ENCODE peak calls at places on chromosomes 11 and 22, in nine cellular contexts. I is spleen, Q is stomach, B is prostate gland, V is HCT116, N is GM12878, K is transverse colon, U is breast epithelium, Y is K562. L is an unnamed sample.

GRCh38 chr22:37198290-37199102 is 10.4 kb upstream of the C1QTNF6 start:
- DNase-seq in N (no peak), V (peak), K (peak), B (peak), I (peak), U (peak), Y (peak), Q (peak), L (peak)

GRCh38 chr11:120547301-120547700 is 35.8 kb downstream of the GRIK4 start:
- DNase-seq in B (no peak), I (no peak), V (no peak), N (no peak), U (no peak), Y (no peak), K (no peak), Q (no peak), L (no peak)

GRCh38 chr11:19526119-19526518 is 186.5 kb upstream of the NAV2 start:
- DNase-seq in I (no peak), K (no peak), V (no peak), N (no peak), B (no peak), U (no peak), Y (no peak), Q (no peak), L (no peak)

GRCh38 chr11:44889266-44889665 is 61.4 kb downstream of the TP53I11 start:
- DNase-seq in B (no peak), Q (no peak), V (no peak), K (no peak), U (no peak), Y (no peak), N (no peak), I (no peak), L (no peak)

GRCh38 chr11:70508231-70508480 is 109.8 kb downstream of the CTTN start:
- DNase-seq in K (no peak), Q (no peak), I (no peak), N (no peak), B (no peak), V (no peak), Y (no peak), U (no peak), L (no peak)

GRCh38 chr11:113059548-113059947 is 98.3 kb downstream of the NCAM1 start:
- DNase-seq in V (no peak), B (no peak), K (no peak), N (no peak), Q (no peak), U (no peak), Y (peak), I (no peak), L (no peak)

GRCh38 chr11:1733009-1733715 is 17.2 kb downstream of the IFITM10 start:
- DNase-seq in B (no peak), U (no peak), K (no peak), Q (no peak), N (no peak), Y (no peak), V (no peak), I (no peak), L (no peak)

GRCh38 chr22:31192513-31192912 is 19.6 kb upstream of the LIMK2 start:
- DNase-seq in V (no peak), N (no peak), B (no peak), Y (no peak), Q (no peak), K (no peak), I (no peak), U (no peak), L (no peak)

GRCh38 chr22:49087163-49087562 is 740.5 kb downstream of the BRD1 start:
- DNase-seq in B (no peak), U (no peak), I (peak), Y (no peak), K (no peak), Q (no peak), N (no peak), V (no peak), L (peak)

GRCh38 chr22:33720166-33720878 is 200.0 kb downstream of the LARGE1 start:
- DNase-seq in U (no peak), K (no peak), I (no peak), V (no peak), Y (no peak), N (no peak), B (no peak), Q (peak), L (no peak)

GRCh38 chr11:15200696-15201095 is 86.0 kb downstream of the INSC start:
- DNase-seq in I (no peak), Q (no peak), K (no peak), Y (no peak), V (no peak), B (no peak), N (no peak), U (no peak), L (no peak)

GRCh38 chr22:50461536-50461935 is 13.3 kb downstream of the SBF1 start:
- DNase-seq in I (no peak), B (no peak), V (no peak), Y (no peak), K (no peak), Q (no peak), N (no peak), U (no peak), L (no peak)

GRCh38 chr11:103619480-103619879 is 417.0 kb upstream of the DDI1 start:
- DNase-seq in Q (no peak), U (no peak), Y (no peak), V (no peak), N (no peak), I (no peak), K (no peak), B (no peak), L (no peak)

GRCh38 chr11:116791002-116791812 is 472 bp downstream of the APOA5 start:
- DNase-seq in I (peak), Q (peak), B (peak), U (peak), K (peak), V (peak), Y (peak), N (no peak), L (peak)

GRCh38 chr11:19767691-19768151 is 55.1 kb downstream of the NAV2 start:
- DNase-seq in Y (no peak), I (no peak), B (no peak), K (no peak), U (no peak), Q (no peak), V (no peak), N (no peak), L (no peak)

GRCh38 chr11:110123003-110123402 is 29.8 kb downstream of the ZC3H12C start:
- DNase-seq in U (no peak), Q (no peak), K (no peak), N (no peak), B (no peak), V (no peak), I (no peak), Y (peak), L (no peak)

GRCh38 chr11:79412761-79413160 is 28.1 kb downstream of the TENM4 start:
- DNase-seq in Y (no peak), V (no peak), I (no peak), K (no peak), N (no peak), U (no peak), B (no peak), Q (no peak), L (no peak)

GRCh38 chr11:36540998-36541397 is 26.8 kb upstream of the RAG1 start:
- DNase-seq in I (no peak), U (no peak), V (peak), N (peak), Y (peak), K (peak), B (no peak), Q (peak), L (no peak)

GRCh38 chr11:129973809-129974208 is 28.8 kb downstream of the PRDM10 start:
- DNase-seq in B (no peak), I (no peak), K (no peak), V (no peak), Y (no peak), Q (peak), N (no peak), U (no peak), L (no peak)

GRCh38 chr11:15976433-15977045 is 379.8 kb downstream of the SOX6 start:
- DNase-seq in K (no peak), Y (no peak), I (no peak), U (no peak), B (no peak), N (no peak), Q (no peak), V (no peak), L (no peak)

GRCh38 chr11:113991718-113992458 is 17.0 kb downstream of the HTR3A start:
- DNase-seq in Y (no peak), B (no peak), K (no peak), V (no peak), N (no peak), Q (no peak), I (no peak), U (no peak), L (no peak)

GRCh38 chr11:105447936-105448702 is 161.8 kb upstream of the GRIA4 start:
- DNase-seq in Q (no peak), U (no peak), V (no peak), Y (no peak), N (no peak), I (peak), B (no peak), K (no peak), L (no peak)
- TF ChIP-seq POLR2AphosphoS5 in Q (no peak), U (no peak), V (no peak), Y (no peak), N (no peak), I (no peak), B (no peak), K (no peak), L (no peak)

DNA sequence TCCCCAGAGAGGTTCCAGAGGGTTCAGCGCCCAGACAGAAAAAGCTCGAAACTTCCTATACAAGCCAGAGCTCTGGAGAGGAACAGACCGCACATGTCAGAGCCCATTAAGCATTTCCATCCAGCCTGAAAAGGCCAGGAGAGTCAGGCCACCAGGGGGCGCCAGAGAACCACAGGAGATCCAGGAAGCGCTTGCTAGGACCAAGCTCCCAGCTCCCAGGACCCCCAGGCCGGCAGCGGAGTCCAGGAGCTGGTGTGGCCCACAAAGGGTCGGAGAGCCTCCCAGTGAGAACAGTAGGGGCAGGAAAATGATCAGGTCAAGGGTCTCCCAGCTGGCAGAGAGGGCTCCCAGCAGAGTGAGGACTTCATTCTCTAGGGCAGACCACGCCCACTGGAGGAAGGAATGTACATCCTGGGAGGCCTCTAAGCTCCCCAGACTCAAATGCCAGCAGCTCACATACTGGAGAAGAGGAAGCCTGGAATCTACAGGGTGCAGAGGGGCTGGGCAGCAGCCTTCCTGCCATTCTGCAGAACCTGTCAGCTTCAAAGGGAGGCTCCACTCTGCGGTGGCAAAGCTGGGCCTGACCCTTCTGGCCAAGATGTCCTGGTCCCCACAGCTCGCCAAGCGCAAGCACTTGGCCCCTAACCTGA is 2.1 kb upstream of the MEI1 start:
- DNase-seq in Q (peak), I (peak), U (peak), Y (peak), N (peak), K (peak), B (peak), V (peak), L (peak)
- H3K4me3 ChIP-seq in Q (peak), I (no peak), U (peak), Y (no peak), N (no peak), K (peak), B (no peak), V (no peak), L (no peak)

DNA sequence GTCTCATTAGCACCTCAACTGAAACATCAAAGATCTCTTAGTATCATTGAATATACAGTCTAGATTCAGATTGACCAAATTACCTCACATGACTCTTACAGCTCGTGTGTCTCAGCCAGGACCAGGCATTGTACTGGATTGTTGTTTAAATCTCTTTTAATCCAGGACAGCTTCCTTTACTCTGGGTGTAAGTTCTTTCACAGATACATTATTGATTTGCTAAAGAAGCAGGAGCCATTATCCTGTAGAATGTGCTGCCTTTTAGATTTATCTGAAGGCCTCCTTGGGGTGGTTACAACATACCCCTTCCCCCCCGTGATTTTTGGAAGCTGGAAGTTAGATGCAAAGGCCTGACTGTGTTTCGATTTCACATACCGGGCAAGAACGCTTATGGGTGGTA is 4.2 kb downstream of the MCM5 start:
- DNase-seq in V (no peak), Y (no peak), Q (no peak), N (no peak), U (no peak), K (no peak), I (no peak), B (no peak), L (no peak)
- TF ChIP-seq POLR2A in V (no peak), Y (no peak), Q (no peak), N (no peak), U (no peak), K (no peak), I (no peak), B (no peak), L (no peak)

GRCh38 chr22:27751277-27752070 is 50.1 kb downstream of the MN1 start:
- DNase-seq in I (peak), V (no peak), K (no peak), B (no peak), N (no peak), Q (no peak), U (no peak), Y (no peak), L (peak)

GRCh38 chr22:27752141-27752540 is 49.4 kb downstream of the MN1 start:
- DNase-seq in U (no peak), Q (no peak), B (no peak), I (peak), V (no peak), K (no peak), Y (no peak), N (no peak), L (peak)

GRCh38 chr22:27754247-27754887 is 47.2 kb downstream of the MN1 start:
- DNase-seq in U (no peak), K (no peak), V (no peak), Y (peak), I (peak), Q (no peak), B (peak), N (no peak), L (no peak)

GRCh38 chr22:27750866-27751265 is 50.7 kb downstream of the MN1 start:
- DNase-seq in Q (no peak), K (no peak), V (no peak), Y (no peak), B (no peak), N (no peak), U (no peak), I (peak), L (peak)

GRCh38 chr22:27752771-27753170 is 48.8 kb downstream of the MN1 start:
- DNase-seq in Y (no peak), B (no peak), N (no peak), K (no peak), U (no peak), I (peak), Q (peak), V (no peak), L (peak)
- TF ChIP-seq POLR2AphosphoS5 in Y (no peak), B (no peak), N (no peak), K (no peak), U (no peak), I (no peak), Q (peak), V (no peak), L (no peak)

DNA sequence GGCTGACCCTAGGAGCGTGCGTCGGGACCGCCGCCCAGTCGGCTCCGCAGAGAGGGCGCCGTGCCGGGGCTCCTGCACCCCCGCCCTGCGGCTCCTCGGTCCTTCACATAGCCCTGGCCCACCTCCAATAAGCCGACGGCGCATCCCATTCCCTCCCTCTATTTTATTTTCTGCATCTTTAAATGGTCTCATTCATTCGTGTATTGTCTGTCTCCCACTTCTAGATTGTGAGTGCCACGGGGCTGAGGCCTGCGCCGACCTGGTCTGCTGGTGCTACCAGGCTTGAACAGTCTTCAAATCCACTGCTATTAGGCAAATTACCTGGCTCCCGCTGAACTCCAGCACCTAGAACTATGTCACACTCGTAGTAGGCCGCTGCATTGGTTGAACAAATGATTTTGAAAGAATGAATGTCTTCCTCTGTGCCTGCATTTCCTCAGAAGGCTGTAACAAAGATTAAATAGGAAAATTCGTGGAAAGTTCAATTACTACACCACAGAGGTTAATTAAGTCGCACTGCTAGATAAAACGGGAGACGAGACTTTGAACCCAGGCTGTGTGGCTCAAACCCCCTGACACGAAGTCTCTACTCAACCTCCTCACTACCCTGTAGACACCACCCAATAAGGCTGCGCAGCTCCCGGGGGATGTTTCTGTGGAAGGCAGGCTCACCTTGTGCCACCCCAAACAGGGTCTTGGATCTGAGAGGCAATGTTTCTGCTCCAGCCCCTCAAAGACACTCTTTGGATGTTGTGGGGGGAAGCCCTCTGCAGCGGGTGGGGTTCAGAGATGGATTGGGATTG is 1.2 kb upstream of the PPP1R14B start:
- DNase-seq in V (no peak), U (no peak), I (no peak), K (peak), Y (no peak), B (no peak), Q (no peak), N (no peak), L (no peak)
- H3K4me3 ChIP-seq in V (peak), U (peak), I (peak), K (peak), Y (peak), B (peak), Q (peak), N (peak), L (peak)

GRCh38 chr11:73185680-73186293 is 32.3 kb upstream of the P2RY2 start:
- DNase-seq in I (no peak), Q (peak), U (peak), V (no peak), B (no peak), N (no peak), K (no peak), Y (no peak), L (peak)
- TF ChIP-seq POLR2A in I (no peak), Q (no peak), U (no peak), V (no peak), B (no peak), N (no peak), K (no peak), Y (no peak), L (no peak)

GRCh38 chr11:128523616-128524015 is 63.7 kb downstream of the ETS1 start:
- DNase-seq in N (no peak), K (no peak), V (no peak), Q (no peak), I (no peak), B (no peak), Y (no peak), U (no peak), L (no peak)

GRCh38 chr11:128524172-128524571 is 63.2 kb downstream of the ETS1 start:
- DNase-seq in N (no peak), K (no peak), V (no peak), Y (no peak), I (no peak), Q (no peak), B (no peak), U (no peak), L (no peak)

GRCh38 chr11:128521697-128522062 is 65.7 kb downstream of the ETS1 start:
- DNase-seq in Y (no peak), U (no peak), V (no peak), B (no peak), K (no peak), N (no peak), I (peak), Q (no peak), L (no peak)

GRCh38 chr11:128522063-128522942 is 65.1 kb downstream of the ETS1 start:
- DNase-seq in N (peak), U (peak), I (peak), Q (peak), Y (peak), K (peak), V (peak), B (peak), L (peak)

GRCh38 chr11:128522943-128523518 is 64.3 kb downstream of the ETS1 start:
- DNase-seq in U (no peak), Q (no peak), Y (no peak), K (no peak), I (no peak), B (no peak), V (no peak), N (no peak), L (no peak)
- TF ChIP-seq POLR2AphosphoS5 in U (no peak), Q (no peak), Y (no peak), K (no peak), I (no peak), B (no peak), V (no peak), N (peak), L (no peak)

GRCh38 chr22:42074153-42074750 is at the start of gene PHETA2:
- DNase-seq in U (peak), Y (no peak), B (no peak), K (peak), Q (peak), V (no peak), I (peak), N (no peak), L (no peak)

GRCh38 chr22:42074846-42075245 is 798 bp downstream of the PHETA2 start:
- DNase-seq in I (peak), V (no peak), N (no peak), K (no peak), U (no peak), Q (no peak), B (no peak), Y (no peak), L (no peak)

GRCh38 chr22:42076764-42077485 is 2.6 kb upstream of the SMDT1 start:
- DNase-seq in N (no peak), K (no peak), I (peak), U (no peak), Y (no peak), Q (peak), B (no peak), V (no peak), L (peak)

GRCh38 chr22:42073568-42074152 is 388 bp upstream of the PHETA2 start:
- DNase-seq in I (peak), B (no peak), Q (no peak), U (no peak), N (no peak), Y (no peak), V (no peak), K (no peak), L (no peak)

GRCh38 chr22:42075277-42075676 is 1.2 kb downstream of the PHETA2 start:
- DNase-seq in V (no peak), I (peak), Y (no peak), B (no peak), Q (no peak), U (no peak), K (no peak), N (no peak), L (no peak)
- H3K4me3 ChIP-seq in V (no peak), I (no peak), Y (no peak), B (no peak), Q (no peak), U (peak), K (peak), N (no peak), L (no peak)

GRCh38 chr11:563812-564578 is 3.2 kb downstream of the RASSF7 start:
- DNase-seq in I (peak), V (no peak), K (no peak), Q (no peak), B (peak), U (peak), N (no peak), Y (no peak), L (no peak)
- TF ChIP-seq POLR2A in I (no peak), V (no peak), K (no peak), Q (no peak), B (peak), U (no peak), N (no peak), Y (no peak), L (no peak)